ENCODE peak calls at places on chromosome 13, in six cellular contexts. E is tibial nerve, C is A549, T is ovary, O is stomach, L is suprapubic skin. G is an unnamed sample.

GRCh38 chr13:77740097-77740496 is 42.6 kb downstream of the SLAIN1 start:
- DNase-seq in T (no peak), O (no peak), E (no peak), C (no peak), L (no peak), G (no peak)

GRCh38 chr13:23547000-23547590 is 23.1 kb upstream of the TNFRSF19 start:
- DNase-seq in T (peak; percentile 46), E (peak; percentile 27), L (no peak), O (no peak), C (no peak), G (peak; percentile 75)

GRCh38 chr13:28819046-28819747 is 942 bp upstream of the MTUS2 start:
- DNase-seq in C (peak; percentile 10), O (no peak), L (no peak), E (no peak), T (no peak), G (no peak)

GRCh38 chr13:50309872-50310594 is 294.8 kb downstream of the KCNRG start:
- DNase-seq in T (no peak), E (no peak), C (no peak), O (no peak), L (no peak), G (no peak)

GRCh38 chr13:50701469-50701868 is 142.0 kb downstream of the DLEU7 start:
- DNase-seq in C (no peak), E (no peak), T (no peak), O (no peak), L (no peak), G (no peak)

GRCh38 chr13:102805680-102806079 is 6.8 kb downstream of the BIVM start:
- DNase-seq in O (no peak), L (no peak), E (no peak), T (no peak), C (no peak), G (no peak)

GRCh38 chr13:112346173-112346898 is 29.8 kb upstream of the SPACA7 start:
- DNase-seq in O (no peak), E (no peak), T (no peak), C (no peak), L (no peak), G (no peak)

GRCh38 chr13:88384542-88384941 is 713.4 kb downstream of the SLITRK5 start:
- DNase-seq in C (no peak), O (no peak), E (no peak), T (no peak), L (no peak), G (no peak)

GRCh38 chr13:79780240-79780639 is 299.3 kb downstream of the NDFIP2 start:
- DNase-seq in O (no peak), C (no peak), T (no peak), L (no peak), E (no peak), G (no peak)

GRCh38 chr13:90654970-90655369 is 692.5 kb upstream of the MIR17HG start:
- DNase-seq in T (no peak), L (no peak), O (no peak), C (no peak), E (no peak), G (no peak)

GRCh38 chr13:103203750-103204330 is 137.6 kb upstream of the SLC10A2 start:
- DNase-seq in T (no peak), L (no peak), E (no peak), C (no peak), O (no peak), G (no peak)

GRCh38 chr13:29707876-29708543 is 112.5 kb upstream of the SLC7A1 start:
- DNase-seq in L (no peak), O (peak; percentile 51), E (no peak), T (no peak), C (peak; percentile 6), G (no peak)

GRCh38 chr13:23771966-23772365 is 117.2 kb downstream of the MIPEP start:
- DNase-seq in O (no peak), E (no peak), C (no peak), L (no peak), T (no peak), G (no peak)

GRCh38 chr13:83325454-83325853 is 556.8 kb downstream of the SLITRK1 start:
- DNase-seq in C (no peak), L (no peak), E (no peak), O (no peak), T (no peak), G (no peak)

GRCh38 chr13:31282741-31283455 is 83.1 kb downstream of the B3GLCT start:
- DNase-seq in L (no peak), C (no peak), E (no peak), O (no peak), T (no peak), G (no peak)

GRCh38 chr13:37656247-37656940 is 57.8 kb upstream of the POSTN start:
- DNase-seq in O (no peak), E (no peak), C (peak; percentile 15), T (no peak), L (no peak), G (no peak)

GRCh38 chr13:28239374-28239773 is 101.0 kb downstream of the PAN3 start:
- DNase-seq in C (no peak), E (no peak), L (no peak), T (no peak), O (no peak), G (no peak)

GRCh38 chr13:51612867-51613266 is 28.6 kb downstream of the WDFY2 start:
- DNase-seq in E (no peak), T (no peak), C (no peak), O (no peak), L (no peak), G (no peak)

GRCh38 chr13:90386090-90386489 is 961.4 kb upstream of the MIR17HG start:
- DNase-seq in E (no peak), O (no peak), T (no peak), L (no peak), C (no peak), G (no peak)

GRCh38 chr13:28601581-28601980 is 57.3 kb upstream of the POMP start:
- DNase-seq in L (no peak), E (no peak), C (no peak), T (no peak), O (no peak), G (no peak)

GRCh38 chr13:48858523-48858922 is 117.2 kb upstream of the FNDC3A start:
- DNase-seq in T (no peak), E (no peak), O (no peak), C (no peak), L (no peak), G (no peak)

GRCh38 chr13:28568286-28568685 is 73.4 kb upstream of the FLT1 start:
- DNase-seq in L (no peak), O (peak; percentile 54), E (no peak), T (peak; percentile 27), C (no peak), G (peak; percentile 79)

GRCh38 chr13:31199849-31200635 is at the start of gene B3GLCT:
- DNase-seq in L (peak; percentile 77), O (peak; percentile 84), E (peak; percentile 51), C (peak; percentile 64), T (peak; percentile 81), G (peak; percentile 85)

DNA sequence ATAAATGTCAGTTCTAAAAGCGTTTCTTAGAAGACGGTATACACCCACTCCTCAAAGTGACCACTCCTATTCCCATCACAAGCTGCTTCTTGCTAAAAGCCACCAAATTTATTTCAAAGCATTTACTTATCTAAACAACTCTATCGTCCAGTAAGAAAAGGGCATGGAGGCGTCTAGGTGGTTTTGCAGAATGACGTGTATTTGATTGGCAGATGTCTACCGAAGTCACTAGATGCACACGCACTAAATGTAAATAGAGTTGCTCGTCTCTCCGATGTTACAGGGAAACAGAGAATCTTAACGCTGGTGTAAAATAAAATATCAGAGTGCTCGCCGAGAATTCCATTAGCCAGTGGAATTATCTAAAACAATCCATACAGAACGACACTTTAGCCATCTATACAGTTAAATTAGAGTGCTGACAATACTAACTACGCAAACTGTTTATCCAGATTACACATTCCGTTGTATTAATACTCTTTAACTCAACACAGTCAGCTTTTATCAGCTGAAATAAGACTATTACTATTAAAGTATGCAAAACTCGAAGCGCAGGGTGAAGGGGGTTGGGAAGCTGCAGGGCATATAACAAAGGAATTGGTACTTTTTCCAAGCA is 1.9 kb downstream of the KLF12 start:
- DNase-seq in E (no peak), C (no peak), T (no peak), L (no peak), O (no peak), G (no peak)
- H3K4me1 ChIP-seq in E (peaks cover 55% of the 10 kb centered on the region), C (peaks cover 16% of the 10 kb centered on the region), T (peaks cover 11% of the 10 kb centered on the region), L (peaks cover 33% of the 10 kb centered on the region), O (peaks cover 59% of the 10 kb centered on the region), G (peaks cover 56% of the 10 kb centered on the region)

GRCh38 chr13:20814224-20814910 is 40.6 kb upstream of the EEF1AKMT1 start:
- DNase-seq in E (peak; percentile 70), O (peak; percentile 74), C (peak; percentile 18), T (peak; percentile 71), L (peak; percentile 93), G (peak; percentile 93)
- TF ChIP-seq EP300 in E (peak; percentile 67), O (no peak), C (no peak), T (no peak), L (no peak), G (no peak)

GRCh38 chr13:70893832-70894231 is 785.6 kb upstream of the KLHL1 start:
- DNase-seq in O (no peak), L (no peak), T (no peak), E (no peak), C (no peak), G (no peak)

GRCh38 chr13:70894258-70894657 is 786.0 kb upstream of the KLHL1 start:
- DNase-seq in L (no peak), T (no peak), E (no peak), O (no peak), C (no peak), G (no peak)

GRCh38 chr13:70895599-70895998 is 787.3 kb upstream of the KLHL1 start:
- DNase-seq in L (no peak), E (no peak), T (no peak), C (no peak), O (no peak), G (no peak)

GRCh38 chr13:70889163-70889562 is 780.9 kb upstream of the KLHL1 start:
- DNase-seq in C (no peak), L (no peak), E (no peak), T (no peak), O (no peak), G (no peak)

GRCh38 chr13:70890289-70890688 is 782.0 kb upstream of the KLHL1 start:
- DNase-seq in E (no peak), L (no peak), O (no peak), T (no peak), C (no peak), G (no peak)
- H3K9me3 ChIP-seq in E (no peaks in the 10 kb centered on the region), L (no peaks in the 10 kb centered on the region), O (no peaks in the 10 kb centered on the region), T (no peaks in the 10 kb centered on the region), C (no peaks in the 10 kb centered on the region), G (no peaks in the 10 kb centered on the region)

DNA sequence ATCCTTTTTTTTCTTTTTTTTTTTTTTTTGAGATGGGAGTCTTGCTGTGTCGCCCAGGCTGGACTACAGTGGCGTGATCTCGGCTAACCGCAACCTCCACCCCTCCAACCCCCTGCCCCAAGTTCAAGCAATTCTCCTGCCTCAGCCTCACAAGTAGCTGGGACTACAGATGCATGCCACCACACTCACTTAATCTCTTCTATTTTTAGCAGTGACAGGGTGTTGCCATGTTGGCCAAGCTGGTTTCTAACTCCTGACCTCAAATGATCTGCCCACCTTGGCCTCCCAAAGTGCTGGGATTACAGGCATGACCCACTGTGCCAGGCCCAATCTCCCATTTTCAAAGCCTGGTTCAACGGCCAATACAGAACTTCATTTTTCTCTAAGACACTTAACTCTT is 9.1 kb downstream of the FOXO1 start:
- DNase-seq in T (no peak), C (no peak), L (no peak), E (no peak), O (no peak), G (no peak)
- H3K4me1 ChIP-seq in T (peaks cover 31% of the 10 kb centered on the region), C (peaks cover 5% of the 10 kb centered on the region), L (peaks cover 57% of the 10 kb centered on the region), E (peaks cover 89% of the 10 kb centered on the region), O (peaks cover 79% of the 10 kb centered on the region), G (no peaks in the 10 kb centered on the region)

G was measured in sigmoid colon.